ENCODE peak calls at places on chromosome 11, in six cellular contexts. X is neural crest cell; E is CD8-positive, alpha-beta T cell; C is GM13977; N is body of pancreas; G is thoracic aorta. R is an unnamed sample.

GRCh38 chr11:88508808-88509581 is 171.5 kb upstream of the CTSC start:
- DNase-seq in E (no peak), C (peak; percentile 49), X (peak; percentile 5), G (no peak), N (no peak), R (peak; percentile 47)

GRCh38 chr11:88318017-88318416 is 19.5 kb downstream of the CTSC start:
- DNase-seq in X (no peak), N (no peak), C (no peak), G (no peak), E (no peak), R (no peak)

GRCh38 chr11:47348859-47349258 is 3.6 kb downstream of the MYBPC3 start:
- DNase-seq in E (no peak), G (no peak), N (no peak), C (peak; percentile 68), X (peak; percentile 39), R (no peak)

GRCh38 chr11:100991541-100991940 is 138.1 kb downstream of the PGR start:
- DNase-seq in N (no peak), X (no peak), E (no peak), C (no peak), G (no peak), R (no peak)

GRCh38 chr11:89203814-89204213 is 26.1 kb downstream of the TYR start:
- DNase-seq in G (no peak), C (no peak), N (no peak), E (no peak), X (no peak), R (no peak)

GRCh38 chr11:118176400-118177134 is at the start of gene SCN2B:
- DNase-seq in C (no peak), E (no peak), N (no peak), X (no peak), G (no peak), R (no peak)

GRCh38 chr11:113114452-113115027 is 153.3 kb downstream of the NCAM1 start:
- DNase-seq in E (no peak), N (peak; percentile 32), G (no peak), C (no peak), X (peak; percentile 28), R (peak; percentile 48)

GRCh38 chr11:126212089-126212660 is 593 bp downstream of the FAM118B start:
- DNase-seq in X (no peak), N (no peak), G (no peak), C (no peak), E (no peak), R (no peak)

GRCh38 chr11:132876301-132877071 is 655.8 kb downstream of the OPCML start:
- DNase-seq in X (no peak), G (no peak), C (no peak), E (no peak), N (no peak), R (no peak)

GRCh38 chr11:67417425-67417824 is 1.9 kb downstream of the CARNS1 start:
- DNase-seq in E (no peak), X (no peak), C (no peak), N (no peak), G (no peak), R (no peak)

GRCh38 chr11:114301088-114301487 is 4.9 kb downstream of the NNMT start:
- DNase-seq in N (no peak), G (no peak), E (no peak), C (no peak), X (no peak), R (no peak)

GRCh38 chr11:128334311-128335044 is 252.9 kb downstream of the ETS1 start:
- DNase-seq in X (no peak), G (no peak), N (no peak), C (no peak), E (no peak), R (no peak)

DNA sequence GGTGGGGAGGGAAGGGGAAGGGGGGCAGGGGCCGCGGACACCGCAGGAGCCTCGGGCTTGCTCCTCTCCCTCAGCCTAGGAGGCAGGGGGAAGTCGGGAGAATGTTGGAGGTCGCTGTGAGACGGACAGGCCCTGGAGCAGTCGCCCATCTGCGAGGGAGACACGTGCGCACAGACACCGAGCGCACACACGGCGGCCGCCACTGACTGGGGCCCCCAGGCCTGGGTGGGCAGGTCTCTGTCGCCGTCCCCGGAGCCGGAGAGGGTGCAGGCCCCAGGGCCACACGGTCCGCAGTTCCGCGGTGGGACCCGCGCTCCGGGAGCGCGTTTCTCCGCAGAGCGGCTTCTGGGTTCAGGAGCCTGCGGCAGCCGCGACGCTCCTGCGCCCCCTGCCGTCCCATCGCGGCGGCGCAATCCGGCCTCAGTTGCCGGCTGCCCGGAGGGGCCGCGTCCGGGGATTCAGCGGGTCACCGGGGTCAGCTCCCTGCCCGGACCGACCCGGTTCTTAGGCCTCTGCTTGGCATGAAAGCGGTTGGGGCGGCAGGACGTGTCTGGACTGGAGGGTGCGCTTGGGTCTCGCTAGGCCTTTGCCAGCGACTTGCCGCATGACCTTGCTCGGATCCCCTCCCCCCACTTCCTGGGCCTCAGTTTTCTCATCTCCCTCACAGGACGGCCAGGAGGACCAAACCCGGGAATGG is 31.3 kb downstream of the PDE2A start:
- DNase-seq in N (peak; percentile 57), C (peak; percentile 94), X (peak; percentile 72), E (peak; percentile 79), G (no peak), R (peak; percentile 40)
- TF ChIP-seq CTCF in N (peak; percentile 89), C (peak; percentile 96), X (peak; percentile 98), E (peak; percentile 95), G (peak; percentile 98), R (peak; percentile 97)

GRCh38 chr11:82676483-82677094 is 57.1 kb downstream of the FAM181B start:
- DNase-seq in C (no peak), N (no peak), G (no peak), X (no peak), E (no peak), R (no peak)
- TF ChIP-seq CTCF in C (peak; percentile 48), N (peak; percentile 12), G (no peak), X (peak; percentile 45), E (peak; percentile 35), R (peak; percentile 32)

DNA sequence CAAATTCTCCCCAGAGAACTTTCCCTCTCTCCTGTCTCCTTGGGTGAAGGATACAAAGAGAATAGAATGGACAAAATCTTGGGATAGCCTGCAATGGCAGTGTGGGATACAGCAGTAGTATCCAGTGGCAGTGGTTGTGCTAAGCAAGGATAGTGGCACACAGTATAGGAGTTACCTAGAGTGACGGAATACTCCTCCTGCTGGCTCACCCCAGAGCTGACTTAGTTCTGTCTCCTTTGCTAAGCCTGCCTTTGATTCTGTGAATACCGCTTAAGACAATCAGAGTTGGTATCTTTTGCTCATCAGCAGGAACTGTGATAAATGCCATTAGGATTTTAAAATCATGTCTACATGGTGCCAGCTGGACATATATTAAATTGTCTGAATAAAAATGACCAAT is 404.3 kb downstream of the JRKL start:
- DNase-seq in C (no peak), E (no peak), G (no peak), X (no peak), N (no peak), R (no peak)
- TF ChIP-seq CTCF in C (no peak), E (no peak), G (no peak), X (no peak), N (no peak), R (no peak)

GRCh38 chr11:33344611-33345010 is 87.4 kb downstream of the HIPK3 start:
- DNase-seq in C (no peak), E (no peak), G (no peak), X (no peak), N (no peak), R (no peak)
- TF ChIP-seq CTCF in C (no peak), E (no peak), G (no peak), X (no peak), N (peak; percentile 3), R (no peak)

DNA sequence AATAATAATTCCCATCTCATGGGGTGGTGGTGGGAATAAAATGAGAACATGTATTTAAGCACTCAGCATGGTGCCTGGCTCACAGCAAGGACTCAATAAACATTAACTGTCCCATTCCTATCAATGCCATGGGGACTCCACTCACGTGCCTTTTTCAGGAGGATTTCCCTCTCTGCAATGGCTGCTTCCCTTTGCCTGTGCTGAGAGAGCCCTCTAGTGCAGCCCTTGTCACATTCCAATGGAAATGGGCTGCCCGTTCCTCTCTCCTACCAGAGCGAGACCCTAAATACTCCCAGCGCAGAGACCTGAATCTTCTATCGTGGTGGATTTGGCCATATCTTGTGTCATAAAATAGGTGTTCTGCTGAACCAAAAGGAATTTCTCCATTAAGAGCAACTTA is 621.5 kb upstream of the B3GAT1 start:
- DNase-seq in X (peak; percentile 29), G (no peak), N (no peak), E (no peak), C (no peak), R (peak; percentile 55)
- TF ChIP-seq CTCF in X (peak; percentile 62), G (no peak), N (no peak), E (no peak), C (no peak), R (no peak)